ENCODE peak calls at places on chromosomes 11 and 22, in four cellular contexts. V, S, A and D are unnamed samples.

GRCh38 chr11:2512431-2513407 is 67.9 kb downstream of the KCNQ1 start:
- DNase-seq in V (no peak), S (peak; percentile 48), A (no peak), D (no peak)

GRCh38 chr11:17479284-17480214 is 2.9 kb upstream of the ABCC8 start:
- DNase-seq in V (no peak), S (no peak), A (peak; percentile 76), D (no peak)

GRCh38 chr11:120079750-120080610 is 57.9 kb downstream of the TRIM29 start:
- DNase-seq in V (no peak), S (no peak), A (no peak), D (no peak)

GRCh38 chr11:70200212-70200844 is 2.8 kb upstream of the FADD start:
- DNase-seq in V (no peak), S (no peak), A (no peak), D (no peak)

GRCh38 chr11:35539781-35540281 is 14.4 kb upstream of the PAMR1 start:
- DNase-seq in V (peak; percentile 86), S (peak; percentile 76), A (no peak), D (no peak)

GRCh38 chr22:37197451-37198289 is 9.6 kb upstream of the C1QTNF6 start:
- DNase-seq in V (peak; percentile 61), S (peak; percentile 84), A (no peak), D (no peak)

GRCh38 chr11:101860694-101861371 is 54.0 kb upstream of the CEP126 start:
- DNase-seq in V (peak; percentile 76), S (no peak), A (peak; percentile 89), D (no peak)

GRCh38 chr11:118608268-118609214 is 1.1 kb downstream of the PHLDB1 start:
- DNase-seq in V (peak; percentile 85), S (peak; percentile 91), A (peak; percentile 51), D (peak; percentile 69)

GRCh38 chr11:115741376-115741775 is 237.2 kb upstream of the CADM1 start:
- DNase-seq in V (no peak), S (no peak), A (no peak), D (no peak)

GRCh38 chr11:69220581-69221051 is 64.9 kb downstream of the SMIM38 start:
- DNase-seq in V (no peak), S (no peak), A (no peak), D (no peak)

GRCh38 chr11:17267576-17267975 is 9.0 kb upstream of the NUCB2 start:
- DNase-seq in V (peak; percentile 33), S (no peak), A (no peak), D (no peak)

DNA sequence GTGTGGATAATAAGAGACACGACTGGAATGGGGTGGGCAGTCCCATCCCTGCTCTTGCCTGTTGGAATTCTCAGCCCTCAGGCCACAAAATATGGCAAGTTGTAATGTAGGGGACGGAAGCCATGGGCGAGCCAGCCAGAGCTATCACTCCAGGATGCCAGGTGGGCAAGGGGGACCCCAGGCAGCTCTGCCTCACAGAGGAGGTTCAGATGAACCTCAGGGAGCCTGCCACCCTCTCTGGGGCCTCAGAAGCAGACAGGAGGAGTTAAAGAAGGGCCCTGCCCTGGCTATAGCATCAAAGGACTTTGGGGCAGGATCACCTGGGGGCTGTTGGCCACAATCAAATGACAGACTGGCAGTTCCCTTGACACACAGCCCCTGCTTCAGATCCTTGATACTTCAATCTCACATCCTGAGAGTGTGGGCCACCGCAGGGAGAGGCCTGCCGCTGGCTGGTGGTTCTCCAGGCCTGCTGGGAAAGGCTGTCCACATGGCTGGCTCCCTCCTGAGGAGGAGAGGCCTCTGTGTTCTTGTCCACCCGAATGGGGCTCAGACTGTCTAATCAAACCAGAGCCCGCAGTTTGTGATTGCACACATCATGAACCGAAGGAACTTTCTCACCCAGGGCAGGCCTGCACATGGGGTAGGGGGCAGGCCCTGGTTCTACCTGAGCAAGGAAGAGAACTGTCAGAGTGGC is 31.4 kb downstream of the IGLL1 start:
- DNase-seq in V (no peak), S (no peak), A (no peak), D (no peak)
- H3K9me3 ChIP-seq in V (peaks cover 8% of the 10 kb centered on the region), S (peaks cover 4% of the 10 kb centered on the region), A (no peaks in the 10 kb centered on the region), D (no peaks in the 10 kb centered on the region)

DNA sequence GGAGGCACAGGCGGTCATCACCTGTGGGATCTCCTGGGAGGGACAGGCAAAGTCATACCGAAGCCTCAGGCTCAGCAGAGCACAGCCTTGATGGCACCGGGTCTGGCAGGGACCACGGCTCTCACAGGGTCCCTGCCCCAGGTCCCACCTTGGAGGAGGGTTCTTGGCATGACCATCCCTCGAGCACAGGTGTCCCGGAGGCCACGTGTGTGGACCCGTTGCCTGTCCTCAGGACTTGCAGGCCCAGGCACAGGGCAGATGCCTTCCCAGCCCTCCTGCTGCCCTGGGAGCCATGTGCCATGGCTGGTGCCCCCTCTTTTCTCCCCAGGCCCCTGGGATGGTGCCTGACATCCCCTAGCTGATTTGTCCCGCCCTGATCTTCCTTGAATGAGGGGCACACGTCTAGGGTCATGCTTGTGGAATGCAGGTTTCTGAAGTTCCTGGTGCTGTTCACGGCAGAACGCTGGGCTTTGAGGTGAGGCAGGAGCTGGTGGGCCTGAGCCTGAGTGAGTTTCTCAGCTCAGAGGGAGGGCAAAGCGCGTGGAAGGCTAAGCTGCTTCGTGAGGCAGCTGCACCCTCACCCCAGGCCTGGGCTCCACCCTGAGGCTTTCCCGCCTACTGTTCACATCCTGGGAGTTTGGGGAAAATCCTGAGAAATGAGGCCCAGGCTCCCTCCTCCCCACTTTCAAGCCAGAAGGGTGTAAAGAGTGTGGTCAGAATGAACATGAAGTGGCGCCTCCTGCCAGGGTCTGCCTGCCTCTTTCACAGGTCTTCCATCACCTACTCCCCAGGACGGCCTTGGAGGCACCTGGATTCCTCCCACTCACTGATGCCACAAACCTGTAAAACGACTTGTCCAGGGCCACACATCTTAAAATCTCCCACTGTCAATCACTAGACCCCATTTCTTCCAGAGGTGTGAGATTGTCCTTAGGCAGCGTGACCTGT is 325.8 kb upstream of the B3GAT1 start:
- DNase-seq in V (no peak), S (no peak), A (no peak), D (no peak)
- H3K9me3 ChIP-seq in V (peaks cover 35% of the 10 kb centered on the region), S (no peaks in the 10 kb centered on the region), A (no peaks in the 10 kb centered on the region), D (no peaks in the 10 kb centered on the region)

GRCh38 chr22:47342446-47342845 is 580.0 kb downstream of the TBC1D22A start:
- DNase-seq in V (no peak), S (no peak), A (no peak), D (no peak)
- H3K9me3 ChIP-seq in V (peaks cover 7% of the 10 kb centered on the region), S (no peaks in the 10 kb centered on the region), A (no peaks in the 10 kb centered on the region), D (no peaks in the 10 kb centered on the region)

DNA sequence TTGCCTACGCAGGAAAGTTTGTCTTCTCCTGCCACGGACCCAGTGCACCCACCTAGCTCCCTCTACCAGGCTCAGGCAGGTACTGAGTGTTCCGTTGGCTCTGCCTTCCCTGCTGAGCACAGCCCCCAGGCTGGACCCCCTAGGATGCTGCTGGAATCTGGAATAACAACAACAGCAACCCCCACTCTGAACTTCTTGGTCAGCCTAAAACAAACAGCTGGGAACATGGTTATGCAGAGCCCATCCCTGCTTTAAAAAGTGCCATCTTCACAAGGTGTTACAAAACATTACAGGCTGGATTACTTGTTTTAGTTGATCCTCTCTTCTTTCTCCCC is 1.8 kb downstream of the OPCML start:
- DNase-seq in V (no peak), S (no peak), A (no peak), D (no peak)
- H3K9me3 ChIP-seq in V (peaks cover 57% of the 10 kb centered on the region), S (no peaks in the 10 kb centered on the region), A (no peaks in the 10 kb centered on the region), D (no peaks in the 10 kb centered on the region)

DNA sequence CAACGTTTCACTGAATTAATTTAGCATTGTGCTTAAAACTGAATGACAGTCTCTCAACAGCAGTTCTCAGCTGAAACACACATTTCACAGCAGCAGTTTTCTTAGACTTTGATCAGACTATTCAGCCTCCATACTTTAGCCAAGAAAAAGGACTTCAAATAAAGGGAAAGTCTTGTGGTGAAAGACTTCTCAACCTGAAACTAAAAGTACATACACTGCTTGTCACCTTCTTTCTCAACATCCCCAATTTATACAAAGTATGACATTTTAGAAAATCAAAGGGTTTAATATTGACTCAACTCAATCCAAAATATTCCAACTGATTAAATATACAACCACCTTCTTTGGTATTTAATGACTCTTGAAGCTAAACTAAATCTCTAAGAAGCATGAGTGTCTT is 419.0 kb downstream of the LRRC4C start:
- DNase-seq in V (no peak), S (no peak), A (no peak), D (no peak)
- H3K9me3 ChIP-seq in V (peaks cover 2% of the 10 kb centered on the region), S (no peaks in the 10 kb centered on the region), A (no peaks in the 10 kb centered on the region), D (peaks cover 2% of the 10 kb centered on the region)